ENCODE peak calls at places on chromosomes 6 and 20, in four cellular contexts. J, W, V and R are unnamed samples.

GRCh38 chr20:24835195-24835594 is 113.9 kb upstream of the CST7 start:
- DNase-seq in J (no peak), W (no peak), V (no peak), R (peak)

GRCh38 chr6:105319331-105319730 is 83.6 kb downstream of the PREP start:
- DNase-seq in J (no peak), W (no peak), V (peak), R (no peak)

GRCh38 chr6:46325561-46326525 is 155.1 kb upstream of the ENPP5 start:
- DNase-seq in J (peak), W (no peak), V (peak), R (no peak)

GRCh38 chr6:101404767-101405166 is 11.3 kb downstream of the GRIK2 start:
- DNase-seq in J (no peak), W (no peak), V (no peak), R (no peak)

GRCh38 chr6:108165714-108166663 is at the start of gene NR2E1:
- DNase-seq in J (no peak), W (no peak), V (no peak), R (peak)

GRCh38 chr6:7273709-7274108 is 39.3 kb downstream of the SSR1 start:
- DNase-seq in J (no peak), W (no peak), V (no peak), R (peak)

GRCh38 chr6:30719356-30719755 is 796 bp upstream of the TUBB start:
- DNase-seq in J (no peak), W (no peak), V (no peak), R (no peak)

GRCh38 chr20:56690531-56691175 is 61.5 kb downstream of the TFAP2C start:
- DNase-seq in J (no peak), W (no peak), V (no peak), R (no peak)

GRCh38 chr6:33073431-33073871 is at the start of gene HLA-DPA1:
- DNase-seq in J (no peak), W (peak), V (peak), R (peak)

GRCh38 chr20:13708234-13708633 is 69.5 kb upstream of the TASP1 start:
- DNase-seq in J (no peak), W (no peak), V (no peak), R (no peak)

GRCh38 chr6:140858381-140858971 is 1274.2 kb upstream of the GJE1 start:
- DNase-seq in J (no peak), W (no peak), V (peak), R (no peak)

GRCh38 chr20:58340853-58341252 is 31.3 kb downstream of the RAB22A start:
- DNase-seq in J (no peak), W (no peak), V (peak), R (no peak)

GRCh38 chr6:36717231-36717825 is 19.7 kb downstream of the RAB44 start:
- DNase-seq in J (no peak), W (no peak), V (no peak), R (peak)

GRCh38 chr6:45555981-45556771 is 178.4 kb upstream of the SUPT3H start:
- DNase-seq in J (no peak), W (no peak), V (peak), R (no peak)

GRCh38 chr6:146950351-146950835 is 253.8 kb upstream of the STXBP5 start:
- DNase-seq in J (no peak), W (peak), V (no peak), R (no peak)

GRCh38 chr6:56312049-56312448 is 64.7 kb upstream of the COL21A1 start:
- DNase-seq in J (no peak), W (no peak), V (no peak), R (no peak)

GRCh38 chr6:3419624-3420272 is 37.1 kb downstream of the SLC22A23 start:
- DNase-seq in J (no peak), W (no peak), V (peak), R (peak)

GRCh38 chr6:125310994-125311649 is 9.4 kb upstream of the HDDC2 start:
- DNase-seq in J (no peak), W (peak), V (peak), R (no peak)

GRCh38 chr20:20207291-20207690 is 155.0 kb downstream of the CFAP61 start:
- DNase-seq in J (no peak), W (no peak), V (no peak), R (no peak)

GRCh38 chr20:20060234-20060998 is 8.1 kb downstream of the CFAP61 start:
- DNase-seq in J (no peak), W (no peak), V (no peak), R (no peak)

GRCh38 chr20:10971096-10971495 is 297.3 kb upstream of the JAG1 start:
- DNase-seq in J (no peak), W (no peak), V (no peak), R (no peak)

GRCh38 chr6:149169761-149170359 is 147.7 kb upstream of the TAB2 start:
- DNase-seq in J (no peak), W (no peak), V (peak), R (peak)